ENCODE peak calls at places on chromosomes 4 and X, in seven cellular contexts. One of them, this sample, is unnamed.

GRCh38 chr4:48255130-48255958 is 14.3 kb downstream of the TEC start:
- DNase-seq in sigmoid colon: no peak
- DNase-seq in heart left ventricle: peak; percentile 42
- DNase-seq in stomach: no peak
- DNase-seq in K562: peak; percentile 94
- DNase-seq in HCT116: no peak
- DNase-seq in A549: no peak
- DNase-seq in this sample: no peak

GRCh38 chr4:23373269-23373668 is 516.6 kb downstream of the PPARGC1A start:
- DNase-seq in sigmoid colon: no peak
- DNase-seq in heart left ventricle: peak; percentile 74
- DNase-seq in stomach: peak; percentile 79
- DNase-seq in K562: peak; percentile 16
- DNase-seq in HCT116: no peak
- DNase-seq in A549: peak; percentile 1
- DNase-seq in this sample: peak; percentile 17

GRCh38 chrX:154548028-154548316 is 552 bp downstream of the IKBKG start:
- DNase-seq in sigmoid colon: no peak
- DNase-seq in heart left ventricle: no peak
- DNase-seq in stomach: no peak
- DNase-seq in K562: no peak
- DNase-seq in HCT116: no peak
- DNase-seq in A549: no peak
- DNase-seq in this sample: no peak

GRCh38 chrX:30153881-30154260 is 61.5 kb upstream of the MAGEB2 start:
- DNase-seq in sigmoid colon: no peak
- DNase-seq in heart left ventricle: no peak
- DNase-seq in stomach: no peak
- DNase-seq in K562: no peak
- DNase-seq in HCT116: no peak
- DNase-seq in A549: no peak
- DNase-seq in this sample: no peak

GRCh38 chr4:24248674-24249644 is 335.4 kb downstream of the DHX15 start:
- DNase-seq in sigmoid colon: no peak
- DNase-seq in heart left ventricle: peak; percentile 65
- DNase-seq in stomach: no peak
- DNase-seq in K562: no peak
- DNase-seq in HCT116: no peak
- DNase-seq in A549: no peak
- DNase-seq in this sample: no peak

GRCh38 chrX:150736478-150736877 is 43.3 kb downstream of the MTMR1 start:
- DNase-seq in sigmoid colon: no peak
- DNase-seq in heart left ventricle: no peak
- DNase-seq in stomach: no peak
- DNase-seq in K562: no peak
- DNase-seq in HCT116: no peak
- DNase-seq in A549: no peak
- DNase-seq in this sample: no peak

GRCh38 chr4:25632135-25632534 is 23.5 kb upstream of the SLC34A2 start:
- DNase-seq in sigmoid colon: peak; percentile 2
- DNase-seq in heart left ventricle: no peak
- DNase-seq in stomach: peak; percentile 34
- DNase-seq in K562: no peak
- DNase-seq in HCT116: no peak
- DNase-seq in A549: no peak
- DNase-seq in this sample: no peak

GRCh38 chr4:68410643-68411042 is 36.6 kb upstream of the TMPRSS11E start:
- DNase-seq in sigmoid colon: no peak
- DNase-seq in heart left ventricle: no peak
- DNase-seq in stomach: no peak
- DNase-seq in K562: no peak
- DNase-seq in HCT116: no peak
- DNase-seq in A549: no peak
- DNase-seq in this sample: no peak

GRCh38 chr4:54539500-54540029 is 118.2 kb upstream of the KIT start:
- DNase-seq in sigmoid colon: no peak
- DNase-seq in heart left ventricle: peak; percentile 67
- DNase-seq in stomach: peak; percentile 74
- DNase-seq in K562: peak; percentile 26
- DNase-seq in HCT116: no peak
- DNase-seq in A549: peak; percentile 6
- DNase-seq in this sample: peak; percentile 76

GRCh38 chr4:65167719-65168118 is 502.6 kb downstream of the EPHA5 start:
- DNase-seq in sigmoid colon: no peak
- DNase-seq in heart left ventricle: no peak
- DNase-seq in stomach: no peak
- DNase-seq in K562: no peak
- DNase-seq in HCT116: no peak
- DNase-seq in A549: no peak
- DNase-seq in this sample: no peak

GRCh38 chr4:48792348-48793006 is 12.4 kb upstream of the FRYL start:
- DNase-seq in sigmoid colon: no peak
- DNase-seq in heart left ventricle: no peak
- DNase-seq in stomach: no peak
- DNase-seq in K562: no peak
- DNase-seq in HCT116: no peak
- DNase-seq in A549: no peak
- DNase-seq in this sample: no peak

GRCh38 chr4:5888222-5888701 is 4.6 kb downstream of the CRMP1 start:
- DNase-seq in sigmoid colon: no peak
- DNase-seq in heart left ventricle: no peak
- DNase-seq in stomach: no peak
- DNase-seq in K562: no peak
- DNase-seq in HCT116: no peak
- DNase-seq in A549: no peak
- DNase-seq in this sample: no peak

GRCh38 chr4:6206771-6207290 is 6.5 kb upstream of the JAKMIP1 start:
- DNase-seq in sigmoid colon: peak; percentile 53
- DNase-seq in heart left ventricle: no peak
- DNase-seq in stomach: peak; percentile 10
- DNase-seq in K562: no peak
- DNase-seq in HCT116: no peak
- DNase-seq in A549: no peak
- DNase-seq in this sample: no peak

DNA sequence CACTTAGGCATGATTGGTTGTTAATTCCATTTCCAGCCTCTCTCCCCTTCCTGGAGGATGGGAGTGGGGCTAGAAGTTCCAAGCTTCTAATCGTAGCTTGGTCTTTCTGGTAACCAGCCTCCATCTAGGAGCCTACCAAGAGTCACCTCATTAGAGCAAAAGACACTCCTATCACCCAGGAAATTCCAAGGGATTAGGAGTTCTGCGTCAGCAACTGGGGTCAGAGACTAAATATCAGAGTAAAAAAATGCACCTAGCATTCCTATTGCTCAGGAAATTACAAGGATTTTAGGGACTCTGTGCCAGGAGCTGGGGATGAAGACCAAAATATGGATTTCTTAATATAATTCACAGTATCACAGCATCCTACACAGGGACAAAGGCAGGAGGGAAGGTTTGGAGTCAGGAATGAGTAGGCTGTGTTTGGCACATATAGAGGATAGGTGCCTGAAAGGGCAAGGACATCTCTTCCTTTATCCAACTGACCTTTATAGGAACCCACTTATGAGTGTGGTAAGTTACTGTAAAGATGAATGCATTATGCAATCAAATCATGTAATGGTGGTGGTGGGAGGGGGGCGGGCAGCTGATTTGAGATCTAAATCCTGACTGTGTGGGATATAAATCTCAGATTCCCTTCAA is 30.5 kb upstream of the LIMCH1 start:
- DNase-seq in sigmoid colon: no peak
- DNase-seq in heart left ventricle: no peak
- DNase-seq in stomach: no peak
- DNase-seq in K562: no peak
- DNase-seq in HCT116: no peak
- DNase-seq in A549: no peak
- DNase-seq in this sample: no peak
- H3K27ac ChIP-seq in sigmoid colon: no peak overlapping the region
- H3K27ac ChIP-seq in heart left ventricle: no peak overlapping the region
- H3K27ac ChIP-seq in stomach: no peak overlapping the region
- H3K27ac ChIP-seq in K562: no peak overlapping the region
- H3K27ac ChIP-seq in HCT116: no peak overlapping the region
- H3K27ac ChIP-seq in A549: peak overlapping the region; percentile 80
- H3K27ac ChIP-seq in this sample: no peak overlapping the region

GRCh38 chr4:3292571-3293409 is at the start of gene RGS12:
- DNase-seq in sigmoid colon: peak; percentile 98
- DNase-seq in heart left ventricle: peak; percentile 96
- DNase-seq in stomach: peak; percentile 95
- DNase-seq in K562: peak; percentile 99
- DNase-seq in HCT116: peak; percentile 26
- DNase-seq in A549: peak; percentile 87
- DNase-seq in this sample: peak; percentile 97
- TF ChIP-seq POLR2A in sigmoid colon: peak; percentile 91
- TF ChIP-seq POLR2A in heart left ventricle: peak; percentile 45
- TF ChIP-seq POLR2A in stomach: no peak
- TF ChIP-seq POLR2A in K562: peak; percentile 42
- TF ChIP-seq POLR2A in HCT116: peak; percentile 50
- TF ChIP-seq POLR2A in A549: peak; percentile 75
- TF ChIP-seq POLR2A in this sample: peak; percentile 76

GRCh38 chr4:84497220-84497834 is 1.8 kb downstream of the NKX6-1 start:
- DNase-seq in sigmoid colon: no peak
- DNase-seq in heart left ventricle: no peak
- DNase-seq in stomach: no peak
- DNase-seq in K562: no peak
- DNase-seq in HCT116: no peak
- DNase-seq in A549: no peak
- DNase-seq in this sample: no peak

GRCh38 chr4:84494518-84494917 is 4.6 kb downstream of the NKX6-1 start:
- DNase-seq in sigmoid colon: no peak
- DNase-seq in heart left ventricle: no peak
- DNase-seq in stomach: no peak
- DNase-seq in K562: no peak
- DNase-seq in HCT116: no peak
- DNase-seq in A549: no peak
- DNase-seq in this sample: no peak

GRCh38 chr4:84496356-84497219 is 2.5 kb downstream of the NKX6-1 start:
- DNase-seq in sigmoid colon: no peak
- DNase-seq in heart left ventricle: no peak
- DNase-seq in stomach: no peak
- DNase-seq in K562: no peak
- DNase-seq in HCT116: no peak
- DNase-seq in A549: no peak
- DNase-seq in this sample: no peak

GRCh38 chr4:84497835-84498202 is 1.3 kb downstream of the NKX6-1 start:
- DNase-seq in sigmoid colon: no peak
- DNase-seq in heart left ventricle: no peak
- DNase-seq in stomach: no peak
- DNase-seq in K562: no peak
- DNase-seq in HCT116: no peak
- DNase-seq in A549: no peak
- DNase-seq in this sample: no peak

GRCh38 chr4:84495448-84496221 is 3.5 kb downstream of the NKX6-1 start:
- DNase-seq in sigmoid colon: no peak
- DNase-seq in heart left ventricle: no peak
- DNase-seq in stomach: no peak
- DNase-seq in K562: no peak
- DNase-seq in HCT116: no peak
- DNase-seq in A549: no peak
- DNase-seq in this sample: no peak
- H3K27ac ChIP-seq in sigmoid colon: peak overlapping the region; percentile 96
- H3K27ac ChIP-seq in heart left ventricle: no peak overlapping the region
- H3K27ac ChIP-seq in stomach: no peak overlapping the region
- H3K27ac ChIP-seq in K562: no peak overlapping the region
- H3K27ac ChIP-seq in HCT116: no peak overlapping the region
- H3K27ac ChIP-seq in A549: no peak overlapping the region
- H3K27ac ChIP-seq in this sample: no peak overlapping the region

DNA sequence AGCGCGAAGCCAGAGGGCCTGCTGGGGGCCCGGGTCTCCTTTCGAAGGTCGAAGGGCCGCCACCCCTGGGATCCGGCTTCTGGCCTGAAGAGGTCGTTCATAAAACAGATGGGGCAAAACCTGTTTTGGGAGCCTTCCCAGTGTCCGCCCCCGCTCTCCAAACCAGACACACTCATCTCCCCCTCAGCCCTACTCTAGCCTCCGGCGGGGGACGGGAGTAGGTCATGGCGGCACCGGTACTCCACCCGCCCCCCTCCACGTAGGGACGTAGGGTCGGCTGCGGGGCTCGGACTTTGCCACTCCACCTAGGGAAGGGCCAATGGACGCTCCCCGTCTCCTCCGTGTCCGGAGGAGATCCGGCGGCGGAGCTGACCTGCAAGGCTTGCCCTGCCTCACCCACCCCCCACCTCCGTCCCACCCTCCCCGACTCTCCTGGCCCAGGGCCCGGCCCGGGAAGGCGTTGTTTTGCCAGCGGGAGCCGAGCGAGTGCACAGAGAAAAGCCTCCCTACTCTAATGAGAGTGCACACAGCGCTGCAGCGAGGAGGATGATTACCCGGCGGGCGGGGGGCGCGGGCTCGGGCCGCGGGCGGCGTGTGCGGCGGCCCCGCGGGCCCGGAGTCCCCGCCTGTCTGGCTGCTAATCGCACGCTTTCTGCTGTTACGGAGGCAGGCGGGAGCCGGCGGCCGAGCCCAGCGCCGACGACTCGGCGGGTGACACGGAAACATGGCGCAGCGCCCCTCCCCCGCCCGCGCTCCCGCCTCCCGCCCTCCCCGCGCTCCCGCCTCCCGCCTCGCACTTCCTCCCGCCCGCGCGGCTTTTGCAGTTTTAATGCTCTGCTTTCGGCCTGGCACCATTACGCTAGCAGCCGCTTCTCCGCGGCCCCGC is 8.3 kb upstream of the BCOR start:
- DNase-seq in sigmoid colon: peak; percentile 87
- DNase-seq in heart left ventricle: peak; percentile 83
- DNase-seq in stomach: peak; percentile 77
- DNase-seq in K562: peak; percentile 68
- DNase-seq in HCT116: no peak
- DNase-seq in A549: peak; percentile 38
- DNase-seq in this sample: peak; percentile 76
- TF ChIP-seq POLR2A in sigmoid colon: no peak
- TF ChIP-seq POLR2A in heart left ventricle: no peak
- TF ChIP-seq POLR2A in stomach: no peak
- TF ChIP-seq POLR2A in K562: peak; percentile 58
- TF ChIP-seq POLR2A in HCT116: peak; percentile 19
- TF ChIP-seq POLR2A in A549: peak; percentile 27
- TF ChIP-seq POLR2A in this sample: peak; percentile 71

DNA sequence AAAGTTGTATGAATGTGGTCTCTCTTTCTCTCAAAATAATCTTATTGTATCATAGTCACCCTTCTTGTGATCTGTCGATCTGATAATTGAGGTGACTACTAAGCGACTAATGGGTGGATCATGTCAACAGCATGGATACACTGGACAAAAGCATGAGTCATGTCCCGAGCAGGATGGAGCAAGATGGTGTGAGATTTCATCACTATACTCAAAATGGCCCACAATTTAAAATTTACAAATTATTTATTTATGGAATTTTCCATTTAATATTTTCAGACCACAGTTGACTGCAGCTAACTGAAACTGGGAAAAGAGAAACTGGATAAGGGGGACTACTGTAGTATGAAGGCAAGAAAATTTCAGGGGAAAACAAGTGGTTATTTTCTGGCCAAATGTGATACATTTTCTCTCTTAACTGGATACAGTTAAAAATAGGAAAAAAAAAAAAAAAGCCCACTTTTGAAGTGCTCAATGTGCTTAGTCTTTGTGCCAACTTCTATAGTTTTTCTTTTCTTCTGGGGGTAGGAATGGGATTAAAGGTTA is 25.3 kb downstream of the FAM241A start:
- DNase-seq in sigmoid colon: no peak
- DNase-seq in heart left ventricle: no peak
- DNase-seq in stomach: no peak
- DNase-seq in K562: peak; percentile 77
- DNase-seq in HCT116: peak; percentile 94
- DNase-seq in A549: peak; percentile 60
- DNase-seq in this sample: no peak
- H3K27ac ChIP-seq in sigmoid colon: no peak overlapping the region
- H3K27ac ChIP-seq in heart left ventricle: no peak overlapping the region
- H3K27ac ChIP-seq in stomach: no peak overlapping the region
- H3K27ac ChIP-seq in K562: peak overlapping the region; percentile 89
- H3K27ac ChIP-seq in HCT116: peak overlapping the region; percentile 95
- H3K27ac ChIP-seq in A549: peak overlapping the region; percentile 75
- H3K27ac ChIP-seq in this sample: no peak overlapping the region